ENCODE peak calls at places on chromosomes 11 and 22, in eight cellular contexts. J is Peyer's patch; S is sigmoid colon; B is CD4-positive, alpha-beta T cell; F is thoracic aorta; I is B cell; C is cardiac muscle cell; Q is ovary. A is an unnamed sample.

GRCh38 chr22:24962094-24962493 is 9.6 kb downstream of the KIAA1671 start:
- DNase-seq in J (no peak), S (no peak), B (no peak), F (no peak), I (no peak), C (no peak), Q (no peak), A (no peak)

GRCh38 chr11:94330789-94331188 is 26.4 kb downstream of the IZUMO1R start:
- DNase-seq in J (no peak), S (no peak), B (no peak), F (no peak), I (no peak), C (no peak), Q (no peak), A (no peak)

GRCh38 chr11:120612363-120613263 is 101.1 kb downstream of the GRIK4 start:
- DNase-seq in J (no peak), S (no peak), B (no peak), F (no peak), I (no peak), C (no peak), Q (peak), A (no peak)

GRCh38 chr11:31355817-31356216 is 13.7 kb downstream of the DCDC1 start:
- DNase-seq in J (no peak), S (no peak), B (no peak), F (no peak), I (no peak), C (no peak), Q (no peak), A (no peak)

GRCh38 chr22:37273126-37273845 is 9.0 kb upstream of the CYTH4 start:
- DNase-seq in J (no peak), S (no peak), B (no peak), F (no peak), I (peak), C (no peak), Q (no peak), A (no peak)

GRCh38 chr11:130449246-130449990 is 973 bp downstream of the ADAMTS15 start:
- DNase-seq in J (no peak), S (no peak), B (no peak), F (no peak), I (no peak), C (peak), Q (no peak), A (no peak)

GRCh38 chr22:50672041-50672440 is 582 bp upstream of the SHANK3 start:
- DNase-seq in J (peak), S (no peak), B (no peak), F (no peak), I (no peak), C (no peak), Q (no peak), A (peak)

GRCh38 chr11:94515398-94515797 is 3.1 kb downstream of the C11orf97 start:
- DNase-seq in J (no peak), S (no peak), B (no peak), F (no peak), I (no peak), C (no peak), Q (no peak), A (no peak)

GRCh38 chr22:48581821-48582469 is 1245.7 kb downstream of the BRD1 start:
- DNase-seq in J (no peak), S (no peak), B (no peak), F (no peak), I (no peak), C (no peak), Q (no peak), A (peak)

GRCh38 chr22:40597541-40598453 is 38.7 kb downstream of the MRTFA start:
- DNase-seq in J (no peak), S (no peak), B (no peak), F (no peak), I (no peak), C (no peak), Q (no peak), A (no peak)

GRCh38 chr11:47409440-47410403 is 1.3 kb downstream of the SLC39A13 start:
- DNase-seq in J (no peak), S (no peak), B (no peak), F (no peak), I (no peak), C (no peak), Q (no peak), A (no peak)

GRCh38 chr11:26958650-26959049 is 35.3 kb upstream of the FIBIN start:
- DNase-seq in J (no peak), S (no peak), B (no peak), F (no peak), I (no peak), C (no peak), Q (no peak), A (no peak)

GRCh38 chr22:42604403-42604802 is 10.3 kb downstream of the POLDIP3 start:
- DNase-seq in J (no peak), S (no peak), B (no peak), F (no peak), I (no peak), C (peak), Q (no peak), A (no peak)

GRCh38 chr11:102882389-102883024 is 7.7 kb upstream of the MMP12 start:
- DNase-seq in J (no peak), S (no peak), B (no peak), F (no peak), I (no peak), C (no peak), Q (no peak), A (no peak)

GRCh38 chr22:16806401-16806800 is 18.8 kb downstream of the XKR3 start:
- DNase-seq in J (no peak), S (no peak), B (no peak), F (no peak), I (no peak), C (no peak), Q (no peak), A (no peak)

GRCh38 chr11:79054636-79055035 is 386.2 kb downstream of the TENM4 start:
- DNase-seq in J (no peak), S (no peak), B (no peak), F (no peak), I (no peak), C (no peak), Q (no peak), A (no peak)

GRCh38 chr11:57546451-57546850 is 9.1 kb downstream of the SMTNL1 start:
- DNase-seq in J (no peak), S (no peak), B (no peak), F (no peak), I (no peak), C (no peak), Q (no peak), A (no peak)

GRCh38 chr22:29716814-29717213 is 3.0 kb upstream of the CABP7 start:
- DNase-seq in J (no peak), S (no peak), B (no peak), F (no peak), I (no peak), C (peak), Q (no peak), A (no peak)

GRCh38 chr11:121887564-121887963 is 228.5 kb downstream of the BLID start:
- DNase-seq in J (no peak), S (no peak), B (no peak), F (no peak), I (no peak), C (peak), Q (no peak), A (no peak)

GRCh38 chr22:38704568-38705234 is 1.0 kb upstream of the GTPBP1 start:
- DNase-seq in J (no peak), S (no peak), B (no peak), F (no peak), I (no peak), C (no peak), Q (no peak), A (no peak)

GRCh38 chr11:63838150-63838681 is 694 bp upstream of the MARK2 start:
- DNase-seq in J (peak), S (no peak), B (no peak), F (no peak), I (no peak), C (no peak), Q (no peak), A (peak)

GRCh38 chr11:94658386-94658785 is 91.2 kb downstream of the PIWIL4 start:
- DNase-seq in J (no peak), S (no peak), B (no peak), F (no peak), I (no peak), C (no peak), Q (no peak), A (no peak)

GRCh38 chr11:94705419-94705818 is 62.7 kb upstream of the AMOTL1 start:
- DNase-seq in J (no peak), S (no peak), B (no peak), F (no peak), I (no peak), C (no peak), Q (no peak), A (no peak)

GRCh38 chr11:96073536-96073935 is 149.6 kb upstream of the MTMR2 start:
- DNase-seq in J (no peak), S (no peak), B (no peak), F (no peak), I (no peak), C (no peak), Q (no peak), A (no peak)

GRCh38 chr11:104581246-104581980 is 316.8 kb downstream of the CASP12 start:
- DNase-seq in J (no peak), S (no peak), B (no peak), F (no peak), I (no peak), C (no peak), Q (no peak), A (no peak)

GRCh38 chr11:1508986-1509385 is 22.4 kb upstream of the MOB2 start:
- DNase-seq in J (no peak), S (no peak), B (no peak), F (no peak), I (no peak), C (no peak), Q (no peak), A (peak)

GRCh38 chr22:27488456-27489224 is 312.9 kb downstream of the MN1 start:
- DNase-seq in J (no peak), S (no peak), B (no peak), F (no peak), I (no peak), C (no peak), Q (no peak), A (peak)

GRCh38 chr11:107606122-107606521 is 15.2 kb downstream of the ELMOD1 start:
- DNase-seq in J (no peak), S (no peak), B (no peak), F (no peak), I (no peak), C (no peak), Q (no peak), A (no peak)

GRCh38 chr11:107609384-107610218 is 18.7 kb downstream of the ELMOD1 start:
- DNase-seq in J (no peak), S (no peak), B (no peak), F (no peak), I (no peak), C (no peak), Q (no peak), A (no peak)

GRCh38 chr11:107612445-107612844 is 21.5 kb downstream of the ELMOD1 start:
- DNase-seq in J (no peak), S (no peak), B (no peak), F (no peak), I (no peak), C (no peak), Q (no peak), A (no peak)

DNA sequence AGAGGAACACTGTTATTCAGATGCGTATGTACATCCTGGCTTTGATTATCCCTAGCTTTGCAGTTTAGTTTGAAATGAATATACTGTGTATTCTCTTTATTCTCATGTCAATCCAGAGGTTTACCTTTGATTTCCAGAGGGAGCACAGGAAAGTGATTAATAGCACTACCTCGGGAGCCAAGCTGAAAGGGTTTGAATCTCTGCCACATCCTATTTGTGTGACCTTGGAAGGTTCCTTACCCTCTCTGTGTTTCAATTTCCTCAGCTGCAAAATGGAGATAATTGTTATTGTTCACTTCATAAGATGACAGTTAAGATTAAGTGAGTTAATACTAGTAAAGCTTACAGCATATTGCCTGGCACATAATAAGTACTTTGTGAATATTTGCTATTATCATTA is 17.9 kb downstream of the ELMOD1 start:
- DNase-seq in J (no peak), S (no peak), B (no peak), F (no peak), I (no peak), C (no peak), Q (no peak), A (no peak)
- TF ChIP-seq CTCF in J (no peak), S (no peak), B (no peak), F (no peak), I (no peak), C (no peak), Q (no peak), A (no peak)

GRCh38 chr11:80320765-80321164 is 879.9 kb upstream of the TENM4 start:
- DNase-seq in J (no peak), S (no peak), B (no peak), F (no peak), I (no peak), C (no peak), Q (no peak), A (no peak)
- TF ChIP-seq CTCF in J (no peak), S (no peak), B (no peak), F (no peak), I (no peak), C (no peak), Q (no peak), A (peak)

GRCh38 chr22:31276426-31277167 is 15.7 kb downstream of the PIK3IP1 start:
- DNase-seq in J (no peak), S (peak), B (no peak), F (no peak), I (no peak), C (no peak), Q (no peak), A (no peak)

GRCh38 chr22:31279327-31279669 is 13.0 kb downstream of the PIK3IP1 start:
- DNase-seq in J (no peak), S (peak), B (no peak), F (no peak), I (no peak), C (no peak), Q (no peak), A (no peak)

GRCh38 chr22:31277741-31278642 is 14.3 kb downstream of the PIK3IP1 start:
- DNase-seq in J (no peak), S (peak), B (no peak), F (no peak), I (no peak), C (no peak), Q (no peak), A (no peak)

GRCh38 chr22:31279821-31280496 is 12.3 kb downstream of the PIK3IP1 start:
- DNase-seq in J (no peak), S (peak), B (no peak), F (no peak), I (no peak), C (no peak), Q (no peak), A (no peak)

GRCh38 chr22:31278643-31279326 is 13.5 kb downstream of the PIK3IP1 start:
- DNase-seq in J (no peak), S (peak), B (peak), F (no peak), I (no peak), C (no peak), Q (peak), A (no peak)
- TF ChIP-seq CTCF in J (no peak), S (no peak), B (no peak), F (no peak), I (no peak), C (no peak), Q (no peak), A (no peak)

DNA sequence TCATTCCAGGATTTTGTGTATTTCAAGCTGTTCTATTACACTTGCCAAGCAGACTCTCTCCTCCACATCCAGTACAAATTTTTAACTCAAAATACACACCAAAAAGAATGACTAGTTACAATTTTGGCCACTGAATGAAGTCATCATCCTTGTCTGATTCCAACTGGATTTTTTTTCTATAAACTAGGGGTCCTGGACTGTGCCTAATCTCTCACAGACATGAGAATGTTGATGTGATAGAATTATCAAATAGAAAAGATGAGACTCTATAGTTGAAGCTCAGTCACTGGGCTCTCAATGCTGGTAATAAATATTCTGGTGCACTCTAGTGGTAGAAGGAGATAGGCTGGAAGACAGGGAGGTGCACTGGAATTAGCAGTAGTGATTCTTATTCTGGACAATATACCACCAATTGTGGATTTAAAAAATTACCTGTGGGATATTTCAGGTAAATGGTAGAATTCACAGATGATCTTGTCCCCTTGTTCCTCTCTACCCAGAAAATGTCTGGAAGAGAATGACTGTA is 85.7 kb downstream of the FANCF start:
- DNase-seq in J (no peak), S (no peak), B (no peak), F (no peak), I (no peak), C (peak), Q (no peak), A (no peak)
- TF ChIP-seq CTCF in J (no peak), S (no peak), B (no peak), F (no peak), I (no peak), C (peak), Q (no peak), A (peak)

GRCh38 chr11:3882671-3883070 is 27.2 kb downstream of the STIM1 start:
- DNase-seq in J (no peak), S (no peak), B (no peak), F (no peak), I (no peak), C (no peak), Q (no peak), A (no peak)
- TF ChIP-seq CTCF in J (no peak), S (no peak), B (peak), F (no peak), I (no peak), C (no peak), Q (no peak), A (peak)

GRCh38 chr11:36155770-36156485 is 133.3 kb downstream of the COMMD9 start:
- DNase-seq in J (no peak), S (no peak), B (no peak), F (no peak), I (no peak), C (no peak), Q (no peak), A (no peak)
- TF ChIP-seq CTCF in J (no peak), S (no peak), B (no peak), F (no peak), I (no peak), C (peak), Q (no peak), A (no peak)

GRCh38 chr11:74310857-74311256 is 583 bp downstream of the P4HA3 start:
- DNase-seq in J (no peak), S (no peak), B (no peak), F (no peak), I (no peak), C (no peak), Q (no peak), A (no peak)

GRCh38 chr11:74312321-74312720 is 881 bp upstream of the P4HA3 start:
- DNase-seq in J (no peak), S (no peak), B (no peak), F (no peak), I (no peak), C (no peak), Q (no peak), A (no peak)

GRCh38 chr11:74306440-74307175 is 4.8 kb downstream of the P4HA3 start:
- DNase-seq in J (no peak), S (no peak), B (no peak), F (no peak), I (no peak), C (no peak), Q (no peak), A (no peak)

GRCh38 chr11:74307409-74307808 is 4.0 kb downstream of the P4HA3 start:
- DNase-seq in J (no peak), S (no peak), B (no peak), F (no peak), I (no peak), C (peak), Q (no peak), A (no peak)

DNA sequence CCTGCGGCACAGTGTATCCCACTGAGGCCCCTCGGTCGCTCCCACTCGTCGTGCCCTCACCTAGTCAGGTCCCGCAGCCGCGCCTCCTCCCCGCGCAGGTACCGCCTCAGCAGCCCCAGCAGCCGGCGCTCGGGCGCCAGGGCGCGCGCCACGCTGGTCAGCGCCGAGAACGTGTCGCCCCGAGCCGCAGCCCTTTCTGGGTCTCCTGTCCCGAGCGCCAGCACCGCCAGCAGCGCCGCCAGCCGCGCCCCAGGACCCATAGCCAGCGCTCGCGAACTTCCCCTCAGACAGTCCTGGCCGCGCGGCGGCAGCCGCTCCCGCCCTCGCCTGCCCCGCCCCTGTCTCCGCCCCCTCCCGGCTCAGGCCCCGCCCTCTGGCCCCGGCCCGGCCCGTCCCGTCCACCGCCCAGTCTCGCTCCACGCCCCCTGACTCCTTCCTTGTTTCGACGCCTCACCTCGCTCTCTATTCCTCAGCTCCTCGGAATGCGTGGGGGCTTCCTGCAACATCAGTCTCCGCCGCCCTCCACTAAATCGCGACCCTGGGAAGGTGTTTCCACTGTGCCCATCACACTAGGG is at the start of gene P4HA3:
- DNase-seq in J (peak), S (peak), B (peak), F (no peak), I (no peak), C (peak), Q (peak), A (peak)
- TF ChIP-seq CTCF in J (no peak), S (no peak), B (no peak), F (no peak), I (no peak), C (peak), Q (no peak), A (peak)

DNA sequence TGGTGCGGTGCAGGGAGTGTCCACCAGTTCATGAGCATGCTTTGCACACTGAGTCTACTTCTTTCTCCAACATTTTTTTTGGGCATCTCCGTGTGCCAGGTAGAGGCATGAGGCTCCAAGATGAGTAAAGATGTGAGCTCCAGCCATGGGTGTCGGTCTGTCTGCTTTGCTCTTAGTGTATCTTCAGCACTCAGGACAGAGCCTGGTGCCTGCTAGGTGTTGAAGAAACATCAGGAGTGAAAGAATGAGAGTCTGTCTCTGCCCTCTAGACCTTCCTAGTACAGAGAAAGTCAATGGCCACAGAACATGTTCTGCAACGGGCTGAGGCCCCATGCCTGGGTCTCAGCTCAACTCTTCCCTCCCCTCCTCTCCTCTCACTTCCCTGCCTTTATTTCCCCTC is 486.5 kb downstream of the TBC1D22A start:
- DNase-seq in J (no peak), S (no peak), B (no peak), F (no peak), I (no peak), C (no peak), Q (no peak), A (no peak)
- TF ChIP-seq CTCF in J (no peak), S (no peak), B (no peak), F (no peak), I (no peak), C (no peak), Q (no peak), A (no peak)

A was measured in chondrocyte.